ENCODE peak calls at places on chromosomes 11 and 22, in nine cellular contexts. K is ecto neural progenitor cell; H is heart right ventricle; O is GM23338; A is progenitor cell of endocrine pancreas; Y is foreskin fibroblast; N is caudate nucleus; G is GM12891; S is stimulated activated CD4-positive, alpha-beta T cell treated with anti-CD3 and anti-CD28 coated beads, Interleukin-4, amount 100 ng/mL, for 48 hours. X is an unnamed sample.

GRCh38 chr22:30969532-30970355 is 679 bp downstream of the TUG1 start:
- DNase-seq in G (no peak), N (no peak), K (no peak), S (no peak), Y (peak; percentile 16), O (peak; percentile 59), A (no peak), H (peak; percentile 29), X (no peak)

GRCh38 chr11:94767701-94768601 is at the start of gene AMOTL1:
- DNase-seq in H (peak; percentile 90), S (no peak), K (peak; percentile 93), N (peak; percentile 79), A (peak; percentile 76), Y (peak; percentile 91), G (peak; percentile 39), O (peak; percentile 92), X (peak; percentile 26)

GRCh38 chr22:28075260-28075981 is 156.4 kb upstream of the PITPNB start:
- DNase-seq in S (no peak), H (peak; percentile 75), G (no peak), A (no peak), O (no peak), Y (peak; percentile 87), N (no peak), K (no peak), X (peak; percentile 60)

GRCh38 chr11:71078482-71078881 is 173.9 kb downstream of the SHANK2 start:
- DNase-seq in G (no peak), K (no peak), S (no peak), Y (no peak), N (no peak), A (no peak), H (no peak), O (peak; percentile 51), X (no peak)

GRCh38 chr11:32374261-32374711 is 61.1 kb downstream of the WT1 start:
- DNase-seq in O (peak; percentile 95), G (peak; percentile 50), H (peak; percentile 31), N (no peak), S (peak; percentile 42), K (no peak), Y (no peak), A (no peak), X (no peak)

GRCh38 chr11:67698247-67698646 is 23.8 kb upstream of the ALDH3B2 start:
- DNase-seq in O (peak; percentile 54), S (peak; percentile 6), K (no peak), H (no peak), Y (no peak), A (no peak), N (no peak), G (no peak), X (no peak)

GRCh38 chr11:115470928-115471327 is 33.3 kb downstream of the CADM1 start:
- DNase-seq in H (no peak), K (no peak), O (no peak), G (no peak), S (no peak), N (no peak), A (no peak), Y (no peak), X (no peak)

GRCh38 chr11:66119348-66120133 is 49.5 kb downstream of the PACS1 start:
- DNase-seq in G (no peak), H (no peak), S (no peak), O (peak; percentile 46), Y (peak; percentile 71), N (no peak), A (no peak), K (no peak), X (peak; percentile 78)

GRCh38 chr11:102007567-102008437 is 39.4 kb upstream of the CFAP300 start:
- DNase-seq in N (no peak), K (no peak), A (no peak), G (no peak), Y (peak; percentile 20), S (no peak), O (peak; percentile 76), H (no peak), X (peak; percentile 84)

GRCh38 chr11:17500673-17501072 is 24.0 kb upstream of the ABCC8 start:
- DNase-seq in S (no peak), K (no peak), G (no peak), Y (no peak), O (no peak), A (no peak), H (no peak), N (no peak), X (no peak)

GRCh38 chr11:61347916-61348461 is 13.7 kb downstream of the CYB561A3 start:
- DNase-seq in A (no peak), S (no peak), K (no peak), N (no peak), O (peak; percentile 17), Y (peak; percentile 22), H (no peak), G (no peak), X (no peak)

GRCh38 chr22:48404801-48405447 is 1422.7 kb downstream of the BRD1 start:
- DNase-seq in O (no peak), Y (no peak), H (no peak), S (no peak), G (no peak), A (no peak), K (no peak), N (no peak), X (no peak)

X was measured in HS-5.